ENCODE peak calls at places on chromosome 7, in six cellular contexts. One of them, this sample, is unnamed.

GRCh38 chr7:90473819-90474218 is 4.4 kb downstream of the PTTG1IP2 start:
- DNase-seq in neuronal stem cell: no peak
- DNase-seq in trophoblast cell: no peak
- DNase-seq in mesenchymal stem cell: no peak
- DNase-seq in H1: no peak
- DNase-seq in IMR-90: no peak
- DNase-seq in this sample: no peak

GRCh38 chr7:23293500-23294073 is 5.6 kb upstream of the MALSU1 start:
- DNase-seq in IMR-90: no peak
- DNase-seq in neuronal stem cell: no peak
- DNase-seq in trophoblast cell: no peak
- DNase-seq in mesenchymal stem cell: no peak
- DNase-seq in H1: no peak
- DNase-seq in this sample: no peak

GRCh38 chr7:90461216-90461615 is 8.2 kb upstream of the PTTG1IP2 start:
- DNase-seq in mesenchymal stem cell: no peak
- DNase-seq in trophoblast cell: no peak
- DNase-seq in neuronal stem cell: no peak
- DNase-seq in IMR-90: peak
- DNase-seq in H1: no peak
- DNase-seq in this sample: no peak

GRCh38 chr7:153902857-153903256 is 149.3 kb upstream of the DPP6 start:
- DNase-seq in trophoblast cell: no peak
- DNase-seq in IMR-90: no peak
- DNase-seq in neuronal stem cell: no peak
- DNase-seq in mesenchymal stem cell: no peak
- DNase-seq in H1: no peak
- DNase-seq in this sample: no peak

GRCh38 chr7:22725585-22725984 is 1.4 kb upstream of the IL6 start:
- DNase-seq in H1: no peak
- DNase-seq in mesenchymal stem cell: peak
- DNase-seq in trophoblast cell: peak
- DNase-seq in IMR-90: peak
- DNase-seq in neuronal stem cell: no peak
- DNase-seq in this sample: no peak

GRCh38 chr7:73387221-73387828 is 46.3 kb upstream of the FZD9 start:
- DNase-seq in neuronal stem cell: no peak
- DNase-seq in mesenchymal stem cell: peak
- DNase-seq in trophoblast cell: no peak
- DNase-seq in IMR-90: no peak
- DNase-seq in H1: no peak
- DNase-seq in this sample: no peak

GRCh38 chr7:1359051-1359400 is 100.2 kb downstream of the MICALL2 start:
- DNase-seq in H1: no peak
- DNase-seq in mesenchymal stem cell: no peak
- DNase-seq in IMR-90: no peak
- DNase-seq in neuronal stem cell: no peak
- DNase-seq in trophoblast cell: no peak
- DNase-seq in this sample: no peak

GRCh38 chr7:100044719-100045118 is 4.9 kb upstream of the ZSCAN21 start:
- DNase-seq in mesenchymal stem cell: no peak
- DNase-seq in trophoblast cell: peak
- DNase-seq in H1: no peak
- DNase-seq in neuronal stem cell: no peak
- DNase-seq in IMR-90: no peak
- DNase-seq in this sample: no peak

GRCh38 chr7:18206331-18206730 is 178.7 kb upstream of the PRPS1L1 start:
- DNase-seq in IMR-90: no peak
- DNase-seq in mesenchymal stem cell: no peak
- DNase-seq in trophoblast cell: no peak
- DNase-seq in H1: no peak
- DNase-seq in neuronal stem cell: no peak
- DNase-seq in this sample: no peak

GRCh38 chr7:121503039-121503438 is 106.9 kb upstream of the FAM3C start:
- DNase-seq in IMR-90: no peak
- DNase-seq in mesenchymal stem cell: no peak
- DNase-seq in neuronal stem cell: no peak
- DNase-seq in H1: no peak
- DNase-seq in trophoblast cell: no peak
- DNase-seq in this sample: no peak

GRCh38 chr7:101605611-101606010 is 23.5 kb downstream of the MYL10 start:
- DNase-seq in IMR-90: no peak
- DNase-seq in trophoblast cell: peak
- DNase-seq in neuronal stem cell: no peak
- DNase-seq in H1: no peak
- DNase-seq in mesenchymal stem cell: no peak
- DNase-seq in this sample: no peak

GRCh38 chr7:8109196-8110022 is 140.8 kb downstream of the GLCCI1 start:
- DNase-seq in H1: no peak
- DNase-seq in neuronal stem cell: no peak
- DNase-seq in trophoblast cell: no peak
- DNase-seq in mesenchymal stem cell: peak
- DNase-seq in IMR-90: peak
- DNase-seq in this sample: no peak

GRCh38 chr7:101673951-101674350 is 44.9 kb upstream of the MYL10 start:
- DNase-seq in trophoblast cell: peak
- DNase-seq in IMR-90: no peak
- DNase-seq in H1: no peak
- DNase-seq in neuronal stem cell: no peak
- DNase-seq in mesenchymal stem cell: peak
- DNase-seq in this sample: no peak

GRCh38 chr7:68785036-68785435 is 813.2 kb upstream of the AUTS2 start:
- DNase-seq in IMR-90: no peak
- DNase-seq in trophoblast cell: no peak
- DNase-seq in H1: no peak
- DNase-seq in mesenchymal stem cell: no peak
- DNase-seq in neuronal stem cell: no peak
- DNase-seq in this sample: no peak

GRCh38 chr7:71695189-71695588 is 563.2 kb downstream of the GALNT17 start:
- DNase-seq in neuronal stem cell: no peak
- DNase-seq in IMR-90: no peak
- DNase-seq in mesenchymal stem cell: no peak
- DNase-seq in H1: no peak
- DNase-seq in trophoblast cell: no peak
- DNase-seq in this sample: no peak

GRCh38 chr7:84139986-84140729 is 54.4 kb downstream of the SEMA3A start:
- DNase-seq in mesenchymal stem cell: no peak
- DNase-seq in trophoblast cell: no peak
- DNase-seq in H1: no peak
- DNase-seq in neuronal stem cell: no peak
- DNase-seq in IMR-90: peak
- DNase-seq in this sample: no peak

GRCh38 chr7:55127135-55127551 is 108.3 kb downstream of the EGFR start:
- DNase-seq in H1: no peak
- DNase-seq in trophoblast cell: no peak
- DNase-seq in mesenchymal stem cell: no peak
- DNase-seq in IMR-90: no peak
- DNase-seq in neuronal stem cell: no peak
- DNase-seq in this sample: no peak

GRCh38 chr7:92498557-92498956 is 20.8 kb upstream of the ERVW-1 start:
- DNase-seq in neuronal stem cell: no peak
- DNase-seq in IMR-90: no peak
- DNase-seq in trophoblast cell: no peak
- DNase-seq in H1: no peak
- DNase-seq in mesenchymal stem cell: no peak
- DNase-seq in this sample: no peak

GRCh38 chr7:26291699-26292538 is at the start of gene SNX10:
- DNase-seq in trophoblast cell: peak
- DNase-seq in IMR-90: no peak
- DNase-seq in mesenchymal stem cell: peak
- DNase-seq in H1: peak
- DNase-seq in neuronal stem cell: peak
- DNase-seq in this sample: peak

GRCh38 chr7:113331155-113331898 is 213.0 kb upstream of the SMIM30 start:
- DNase-seq in mesenchymal stem cell: no peak
- DNase-seq in H1: peak
- DNase-seq in neuronal stem cell: peak
- DNase-seq in IMR-90: no peak
- DNase-seq in trophoblast cell: no peak
- DNase-seq in this sample: peak

GRCh38 chr7:142329062-142329788 is 71.4 kb upstream of the PRSS58 start:
- DNase-seq in H1: no peak
- DNase-seq in IMR-90: no peak
- DNase-seq in trophoblast cell: peak
- DNase-seq in neuronal stem cell: no peak
- DNase-seq in mesenchymal stem cell: no peak
- DNase-seq in this sample: no peak

GRCh38 chr7:2589341-2589740 is 30.6 kb downstream of the IQCE start:
- DNase-seq in IMR-90: no peak
- DNase-seq in mesenchymal stem cell: no peak
- DNase-seq in trophoblast cell: no peak
- DNase-seq in H1: no peak
- DNase-seq in neuronal stem cell: no peak
- DNase-seq in this sample: no peak
- H3K14ac ChIP-seq in IMR-90: no peak
- H3K14ac ChIP-seq in mesenchymal stem cell: no peak
- H3K14ac ChIP-seq in trophoblast cell: no peak
- H3K14ac ChIP-seq in H1: no peak
- H3K14ac ChIP-seq in neuronal stem cell: no peak
- H3K14ac ChIP-seq in this sample: no peak

DNA sequence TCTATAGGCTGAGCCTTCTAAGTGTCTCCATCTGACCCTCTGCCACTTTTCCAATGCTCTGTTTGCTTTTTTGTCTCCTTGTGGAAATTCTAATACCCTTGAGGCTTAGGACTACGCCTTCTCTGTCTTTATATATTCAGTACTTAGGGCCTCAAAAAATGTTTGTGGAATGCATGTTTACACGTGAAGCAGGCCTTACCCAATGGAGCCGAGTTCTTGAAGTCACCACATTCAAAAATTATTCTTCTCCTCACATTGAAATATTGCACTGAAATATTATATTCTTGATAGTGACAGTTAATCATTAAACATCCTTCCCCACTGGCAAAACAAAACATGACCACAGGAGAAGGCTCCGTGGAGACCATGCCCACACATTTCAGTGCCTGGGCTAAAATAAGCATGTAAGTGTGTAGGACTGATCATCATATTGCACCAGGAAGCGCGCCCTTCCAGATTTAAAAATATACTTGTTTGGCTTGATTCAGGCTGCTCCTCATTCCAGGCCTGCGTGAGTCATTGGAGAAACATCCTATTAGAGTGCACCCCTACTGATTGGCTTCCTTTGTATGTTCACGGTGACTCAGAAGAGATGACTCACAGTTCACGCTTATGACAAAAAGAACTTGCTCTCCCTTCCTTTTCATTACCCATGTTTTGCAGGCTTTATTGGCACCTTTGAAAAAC is 307.4 kb upstream of the AOAH start:
- DNase-seq in H1: peak
- DNase-seq in mesenchymal stem cell: peak
- DNase-seq in neuronal stem cell: peak
- DNase-seq in IMR-90: peak
- DNase-seq in trophoblast cell: peak
- DNase-seq in this sample: peak
- H3K18ac ChIP-seq in H1: no peak
- H3K18ac ChIP-seq in mesenchymal stem cell: no peak
- H3K18ac ChIP-seq in neuronal stem cell: no peak
- H3K18ac ChIP-seq in IMR-90: peak
- H3K18ac ChIP-seq in trophoblast cell: no peak
- H3K18ac ChIP-seq in this sample: no peak

GRCh38 chr7:146831875-146832274 is 715.3 kb downstream of the CNTNAP2 start:
- DNase-seq in neuronal stem cell: no peak
- DNase-seq in H1: no peak
- DNase-seq in mesenchymal stem cell: no peak
- DNase-seq in IMR-90: no peak
- DNase-seq in trophoblast cell: no peak
- DNase-seq in this sample: no peak

GRCh38 chr7:146830686-146831085 is 714.1 kb downstream of the CNTNAP2 start:
- DNase-seq in H1: no peak
- DNase-seq in trophoblast cell: no peak
- DNase-seq in mesenchymal stem cell: no peak
- DNase-seq in neuronal stem cell: no peak
- DNase-seq in IMR-90: no peak
- DNase-seq in this sample: no peak

DNA sequence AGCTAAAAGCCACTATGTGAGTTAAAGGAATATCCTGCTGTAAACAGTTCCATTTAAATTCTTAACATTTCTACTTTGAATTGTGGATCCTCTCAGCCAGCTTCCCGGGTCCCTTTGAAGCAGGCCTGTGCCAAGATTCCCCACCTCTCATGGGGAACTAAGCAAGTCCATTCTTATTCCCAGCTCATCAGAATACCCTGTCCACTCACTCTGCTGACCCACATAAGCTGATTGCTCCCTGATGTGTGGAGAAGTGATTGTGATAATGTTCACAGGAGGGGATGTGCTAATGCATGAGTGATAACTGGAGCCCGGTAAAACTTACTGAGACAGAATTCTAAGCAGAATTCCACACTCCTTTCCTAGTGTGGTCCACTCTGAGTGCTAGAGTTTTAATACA is 709.7 kb downstream of the CNTNAP2 start:
- DNase-seq in trophoblast cell: no peak
- DNase-seq in H1: peak
- DNase-seq in IMR-90: no peak
- DNase-seq in mesenchymal stem cell: no peak
- DNase-seq in neuronal stem cell: no peak
- DNase-seq in this sample: peak
- H3K14ac ChIP-seq in trophoblast cell: no peak
- H3K14ac ChIP-seq in H1: no peak
- H3K14ac ChIP-seq in IMR-90: no peak
- H3K14ac ChIP-seq in mesenchymal stem cell: no peak
- H3K14ac ChIP-seq in neuronal stem cell: no peak
- H3K14ac ChIP-seq in this sample: no peak

DNA sequence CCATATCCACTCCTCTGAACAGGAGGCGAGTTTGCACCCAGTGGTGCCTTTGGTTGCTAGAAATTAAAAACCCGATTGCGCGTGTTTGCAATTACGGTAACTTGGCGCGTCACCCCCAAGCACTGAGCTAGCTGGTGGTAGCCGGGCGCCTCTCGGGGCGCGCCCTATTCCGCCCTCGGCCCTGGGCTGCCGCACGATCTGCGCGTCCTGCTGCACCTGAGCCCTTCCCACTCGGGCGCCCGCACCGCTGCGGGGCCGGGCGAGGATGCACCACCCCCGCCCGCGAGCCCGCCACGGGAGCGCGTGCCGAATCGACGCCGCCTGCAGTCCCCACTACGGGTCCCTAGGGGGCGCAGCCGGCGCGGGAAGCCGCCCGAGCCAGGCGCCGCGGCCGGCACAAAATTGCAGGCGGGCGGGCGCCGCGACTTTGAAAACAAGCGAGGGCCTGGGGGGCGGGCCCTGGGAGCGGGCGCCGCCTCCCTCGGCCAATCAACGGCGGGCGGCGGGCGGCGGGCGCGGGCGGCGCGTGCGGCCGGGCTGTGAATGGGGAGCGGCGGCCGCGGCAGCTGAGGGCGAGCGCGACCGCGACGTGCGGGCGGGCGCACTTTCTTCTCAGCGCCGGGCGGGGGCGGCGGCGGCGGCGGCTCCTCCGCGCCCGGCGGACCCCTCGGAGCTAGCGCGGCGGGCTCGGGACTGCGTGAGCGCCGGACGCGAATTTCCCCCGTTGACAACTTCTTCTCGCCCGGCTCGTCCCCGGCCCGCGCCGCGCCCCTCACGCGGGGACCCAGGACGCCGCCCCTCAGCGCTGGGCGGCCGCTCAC is at the start of gene SDK1:
- DNase-seq in trophoblast cell: peak
- DNase-seq in mesenchymal stem cell: peak
- DNase-seq in neuronal stem cell: peak
- DNase-seq in IMR-90: peak
- DNase-seq in H1: peak
- DNase-seq in this sample: peak
- H3K18ac ChIP-seq in trophoblast cell: peak
- H3K18ac ChIP-seq in mesenchymal stem cell: peak
- H3K18ac ChIP-seq in neuronal stem cell: peak
- H3K18ac ChIP-seq in IMR-90: no peak
- H3K18ac ChIP-seq in H1: peak
- H3K18ac ChIP-seq in this sample: peak

This sample was measured in H9.